ENCODE peak calls at places on chromosomes 4 and X, in eight cellular contexts. P, T, Z, B, E, R, M and O are unnamed samples.

GRCh38 chr4:99833766-99834165 is 17.1 kb downstream of the DAPP1 start:
- DNase-seq in P (no peak), T (no peak), Z (no peak), B (no peak), E (no peak), R (no peak), M (no peak), O (no peak)

GRCh38 chrX:12988797-12989196 is 13.9 kb downstream of the TMSB4X start:
- DNase-seq in P (no peak), T (no peak), Z (peak), B (no peak), E (peak), R (peak), M (no peak), O (no peak)

GRCh38 chrX:17374619-17375360 is at the start of gene NHS:
- DNase-seq in P (no peak), T (peak), Z (peak), B (peak), E (peak), R (peak), M (peak), O (no peak)

GRCh38 chrX:41382699-41383645 is 49.0 kb downstream of the DDX3X start:
- DNase-seq in P (no peak), T (peak), Z (no peak), B (no peak), E (peak), R (no peak), M (no peak), O (no peak)

GRCh38 chr4:76738081-76738931 is 159.6 kb downstream of the SOWAHB start:
- DNase-seq in P (no peak), T (no peak), Z (no peak), B (no peak), E (peak), R (no peak), M (no peak), O (peak)

GRCh38 chrX:132957211-132958085 is 981 bp downstream of the HS6ST2 start:
- DNase-seq in P (no peak), T (peak), Z (no peak), B (peak), E (no peak), R (no peak), M (peak), O (no peak)

GRCh38 chrX:154370300-154370881 is 4.0 kb downstream of the FLNA start:
- DNase-seq in P (no peak), T (no peak), Z (no peak), B (peak), E (no peak), R (no peak), M (no peak), O (no peak)

GRCh38 chr4:131370846-131371245 is 1778.2 kb upstream of the PCDH10 start:
- DNase-seq in P (no peak), T (no peak), Z (no peak), B (no peak), E (no peak), R (no peak), M (no peak), O (no peak)

GRCh38 chr4:156686120-156686519 is 285.5 kb downstream of the PDGFC start:
- DNase-seq in P (no peak), T (no peak), Z (no peak), B (no peak), E (peak), R (peak), M (no peak), O (no peak)

GRCh38 chr4:185657191-185657590 is 121.9 kb upstream of the PDLIM3 start:
- DNase-seq in P (no peak), T (no peak), Z (no peak), B (no peak), E (no peak), R (no peak), M (no peak), O (no peak)

GRCh38 chrX:41314204-41314603 is 19.8 kb upstream of the DDX3X start:
- DNase-seq in P (peak), T (no peak), Z (no peak), B (no peak), E (no peak), R (no peak), M (no peak), O (no peak)

GRCh38 chrX:80876877-80877276 is 67.2 kb upstream of the BRWD3 start:
- DNase-seq in P (peak), T (no peak), Z (no peak), B (no peak), E (peak), R (no peak), M (no peak), O (peak)

GRCh38 chr4:11741190-11741652 is 312.5 kb upstream of the HS3ST1 start:
- DNase-seq in P (no peak), T (no peak), Z (no peak), B (no peak), E (no peak), R (no peak), M (no peak), O (no peak)

GRCh38 chr4:101948951-101949350 is 158.4 kb downstream of the BANK1 start:
- DNase-seq in P (no peak), T (no peak), Z (no peak), B (no peak), E (no peak), R (no peak), M (no peak), O (no peak)

GRCh38 chr4:37453004-37453360 is 208.4 kb downstream of the NWD2 start:
- DNase-seq in P (peak), T (peak), Z (peak), B (no peak), E (peak), R (peak), M (peak), O (peak)

GRCh38 chr4:72997409-72997808 is 72.1 kb downstream of the COX18 start:
- DNase-seq in P (no peak), T (no peak), Z (peak), B (no peak), E (peak), R (peak), M (no peak), O (no peak)

GRCh38 chr4:37615059-37615719 is 71.0 kb downstream of the RELL1 start:
- DNase-seq in P (no peak), T (no peak), Z (no peak), B (no peak), E (no peak), R (no peak), M (no peak), O (no peak)

GRCh38 chrX:83336464-83336863 is 171.6 kb upstream of the POU3F4 start:
- DNase-seq in P (no peak), T (no peak), Z (no peak), B (no peak), E (no peak), R (no peak), M (no peak), O (no peak)

GRCh38 chr4:173334891-173335754 is 965 bp upstream of the HMGB2 start:
- DNase-seq in P (peak), T (peak), Z (peak), B (peak), E (peak), R (no peak), M (peak), O (peak)

GRCh38 chr4:27666943-27667342 is 806.3 kb downstream of the STIM2 start:
- DNase-seq in P (no peak), T (no peak), Z (no peak), B (no peak), E (no peak), R (no peak), M (no peak), O (no peak)

GRCh38 chr4:44738615-44739014 is 12.3 kb upstream of the GNPDA2 start:
- DNase-seq in P (peak), T (no peak), Z (no peak), B (no peak), E (no peak), R (no peak), M (no peak), O (peak)

GRCh38 chr4:85419103-85419502 is 55.8 kb upstream of the ARHGAP24 start:
- DNase-seq in P (no peak), T (no peak), Z (no peak), B (no peak), E (no peak), R (no peak), M (no peak), O (no peak)

GRCh38 chr4:171067422-171067821 is 745.8 kb upstream of the GALNTL6 start:
- DNase-seq in P (peak), T (no peak), Z (no peak), B (no peak), E (no peak), R (no peak), M (no peak), O (no peak)

GRCh38 chr4:101019313-101019712 is 328.0 kb downstream of the PPP3CA start:
- DNase-seq in P (no peak), T (no peak), Z (no peak), B (no peak), E (no peak), R (no peak), M (no peak), O (no peak)

GRCh38 chr4:13605330-13605729 is 22.2 kb downstream of the BOD1L1 start:
- DNase-seq in P (no peak), T (no peak), Z (no peak), B (no peak), E (no peak), R (no peak), M (no peak), O (no peak)

GRCh38 chr4:13920901-13921300 is 293.4 kb upstream of the BOD1L1 start:
- DNase-seq in P (no peak), T (peak), Z (no peak), B (no peak), E (peak), R (peak), M (no peak), O (no peak)

GRCh38 chr4:183349673-183350072 is 27.4 kb upstream of the CLDN24 start:
- DNase-seq in P (no peak), T (no peak), Z (no peak), B (no peak), E (peak), R (no peak), M (no peak), O (no peak)

GRCh38 chr4:121784975-121785374 is 16.1 kb upstream of the EXOSC9 start:
- DNase-seq in P (no peak), T (no peak), Z (no peak), B (no peak), E (peak), R (peak), M (no peak), O (no peak)

GRCh38 chr4:173277340-173277739 is 56.8 kb downstream of the HMGB2 start:
- DNase-seq in P (no peak), T (no peak), Z (no peak), B (no peak), E (no peak), R (no peak), M (no peak), O (no peak)

GRCh38 chrX:45747905-45748304 is 547.2 kb upstream of the DIPK2B start:
- DNase-seq in P (no peak), T (no peak), Z (no peak), B (no peak), E (no peak), R (peak), M (no peak), O (no peak)

GRCh38 chr4:6467600-6467999 is 4.8 kb downstream of the PPP2R2C start:
- DNase-seq in P (no peak), T (no peak), Z (no peak), B (no peak), E (no peak), R (no peak), M (peak), O (no peak)

GRCh38 chrX:123731258-123731986 is 1.4 kb downstream of the THOC2 start:
- DNase-seq in P (no peak), T (no peak), Z (peak), B (no peak), E (no peak), R (no peak), M (no peak), O (no peak)

DNA sequence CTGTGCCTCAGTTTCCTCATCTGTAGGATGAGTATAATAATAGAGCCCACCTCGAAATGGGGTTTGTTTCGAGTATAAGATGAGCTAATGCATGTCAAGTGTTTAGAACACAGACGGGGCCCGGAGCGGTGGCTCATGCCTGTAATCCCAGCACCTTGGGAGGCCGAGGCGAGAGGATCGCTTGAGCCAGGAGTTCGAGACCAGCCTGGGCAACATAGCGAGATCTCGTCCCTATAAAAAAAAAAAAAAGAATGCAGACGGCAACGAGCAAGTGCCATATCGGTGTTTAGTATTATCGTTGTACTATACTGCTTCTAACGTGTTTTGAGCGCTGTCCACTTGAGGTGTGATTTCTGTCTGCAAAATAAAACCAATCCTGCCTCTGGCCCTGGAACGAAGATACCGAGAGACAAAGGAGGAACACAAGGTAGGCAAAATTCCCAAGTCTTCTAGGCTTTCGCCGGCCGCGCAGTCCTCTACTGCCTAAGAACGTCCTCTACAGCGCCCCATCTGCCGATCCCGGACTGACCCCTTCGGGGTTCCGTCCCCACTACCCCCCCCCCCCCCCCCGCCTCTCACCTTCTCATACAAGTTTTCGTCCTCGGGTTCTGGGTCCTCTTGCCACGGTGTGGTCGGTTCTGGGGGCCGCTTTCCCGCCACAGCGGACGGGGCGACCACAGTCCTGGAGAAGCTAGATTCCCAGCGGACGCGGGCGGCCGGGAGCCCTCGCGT is 442 bp downstream of the NDUFB11 start:
- DNase-seq in P (peak), T (peak), Z (no peak), B (peak), E (peak), R (no peak), M (no peak), O (peak)
- TF ChIP-seq CTCF in P (no peak), T (no peak), Z (no peak), B (no peak), E (no peak), R (no peak), M (no peak), O (no peak)

DNA sequence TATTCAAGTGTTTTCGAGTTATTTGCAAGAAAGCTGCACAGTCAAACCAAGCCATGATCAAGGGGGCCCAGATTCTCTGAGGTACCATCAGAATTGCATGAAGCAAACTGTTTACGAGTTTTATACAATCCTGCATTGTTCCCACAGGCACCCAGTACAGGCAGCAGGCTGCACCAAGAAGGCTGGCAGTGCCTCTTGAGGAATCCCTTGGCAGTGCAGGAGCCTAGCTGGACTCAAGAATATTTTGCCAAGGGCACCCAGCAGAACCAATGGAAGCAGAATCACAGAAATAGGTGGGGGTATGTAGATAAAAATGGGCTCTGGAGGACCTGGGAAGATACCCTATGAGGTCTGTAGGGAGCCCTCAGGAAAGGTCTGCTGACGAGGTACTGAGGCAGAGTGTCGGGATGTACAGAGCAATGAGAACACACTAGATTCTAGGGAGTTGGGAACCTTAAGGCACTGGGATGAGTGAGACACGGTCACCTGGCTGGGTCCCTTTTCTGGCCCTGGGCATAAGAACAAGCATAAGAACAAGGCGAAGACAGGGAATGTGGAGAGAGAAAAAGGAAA is 2.5 kb upstream of the PLP1 start:
- DNase-seq in P (peak), T (no peak), Z (no peak), B (no peak), E (peak), R (no peak), M (no peak), O (no peak)
- TF ChIP-seq CTCF in P (peak), T (peak), Z (no peak), B (peak), E (peak), R (peak), M (no peak), O (no peak)

DNA sequence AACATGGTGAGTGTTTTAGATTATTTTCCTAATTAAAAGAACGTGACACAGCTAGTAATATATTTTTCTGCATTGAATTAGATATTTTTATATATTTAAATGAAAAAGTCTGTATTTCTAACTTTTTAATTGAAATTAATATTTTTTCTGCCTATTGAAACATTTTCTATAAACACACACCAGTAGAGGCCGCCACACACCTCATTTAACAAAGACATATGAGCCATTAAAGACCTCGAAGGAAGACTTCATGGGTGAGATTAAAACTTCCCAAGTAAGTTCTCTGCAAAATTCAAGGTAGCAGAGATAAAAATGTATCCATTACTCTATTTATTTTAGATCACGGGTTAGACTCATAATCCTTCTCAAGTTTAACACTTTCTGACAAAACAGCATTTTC is 8.3 kb downstream of the SLITRK2 start:
- DNase-seq in P (peak), T (no peak), Z (no peak), B (no peak), E (no peak), R (no peak), M (no peak), O (no peak)
- TF ChIP-seq CTCF in P (peak), T (peak), Z (no peak), B (no peak), E (peak), R (no peak), M (peak), O (no peak)

DNA sequence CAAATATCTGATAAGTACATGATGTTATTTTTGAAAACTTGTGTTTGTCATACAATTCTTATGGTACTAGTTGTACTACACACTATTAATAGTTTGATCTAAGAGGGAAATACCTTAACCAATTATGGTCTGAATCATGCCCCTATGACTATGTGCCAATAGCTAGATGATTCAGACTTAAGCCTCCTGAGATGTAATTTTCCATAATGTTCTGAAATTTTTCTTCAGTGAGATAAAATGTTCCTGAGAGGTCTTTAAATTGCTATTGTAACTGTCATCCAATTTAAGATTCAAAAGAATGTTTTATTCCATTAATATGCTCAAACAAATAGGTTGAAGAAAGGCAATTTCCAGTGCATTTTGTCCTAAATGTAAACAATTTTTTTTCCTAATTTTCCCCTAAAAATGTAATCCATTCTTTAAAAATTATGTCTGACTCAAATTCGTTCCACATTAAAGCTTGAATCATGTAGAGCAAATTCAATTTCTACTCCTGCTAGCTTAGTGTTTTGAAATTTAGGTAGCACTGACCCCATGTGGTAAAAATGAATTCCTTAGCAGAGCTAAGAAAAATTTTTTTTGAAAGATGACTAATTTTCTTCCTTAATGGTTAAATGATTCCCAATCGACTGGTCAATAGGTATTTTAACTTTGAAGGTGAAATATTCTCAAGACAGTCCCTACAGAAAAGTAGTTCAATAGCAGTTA is 49.1 kb downstream of the APOOL start:
- DNase-seq in P (no peak), T (no peak), Z (no peak), B (no peak), E (peak), R (no peak), M (no peak), O (no peak)
- TF ChIP-seq CTCF in P (peak), T (peak), Z (no peak), B (peak), E (peak), R (peak), M (peak), O (no peak)

DNA sequence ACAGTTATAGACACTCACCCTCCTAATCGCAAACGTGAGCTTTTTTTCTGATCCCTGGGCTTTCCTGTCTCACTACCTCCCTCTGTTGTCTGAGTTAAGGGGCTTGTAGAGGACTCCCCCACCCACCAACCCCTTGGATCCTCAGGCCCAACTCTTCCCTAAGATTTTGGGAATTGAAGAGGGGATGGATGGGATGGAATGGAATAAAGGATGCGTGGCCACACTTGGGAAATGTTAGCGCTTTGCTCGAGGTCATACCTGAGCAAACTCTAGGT is 1.5 kb downstream of the CNKSR2 start:
- DNase-seq in P (no peak), T (no peak), Z (no peak), B (no peak), E (no peak), R (no peak), M (no peak), O (peak)
- TF ChIP-seq CTCF in P (no peak), T (no peak), Z (no peak), B (no peak), E (no peak), R (no peak), M (peak), O (no peak)

GRCh38 chr4:140427919-140428471 is 547 bp upstream of the CLGN start:
- DNase-seq in P (no peak), T (no peak), Z (no peak), B (no peak), E (peak), R (no peak), M (no peak), O (no peak)

GRCh38 chr4:140423106-140423505 is 4.3 kb downstream of the CLGN start:
- DNase-seq in P (no peak), T (no peak), Z (no peak), B (no peak), E (peak), R (no peak), M (no peak), O (no peak)

GRCh38 chr4:140427104-140427918 is at the start of gene CLGN:
- DNase-seq in P (peak), T (peak), Z (peak), B (peak), E (peak), R (no peak), M (peak), O (peak)

DNA sequence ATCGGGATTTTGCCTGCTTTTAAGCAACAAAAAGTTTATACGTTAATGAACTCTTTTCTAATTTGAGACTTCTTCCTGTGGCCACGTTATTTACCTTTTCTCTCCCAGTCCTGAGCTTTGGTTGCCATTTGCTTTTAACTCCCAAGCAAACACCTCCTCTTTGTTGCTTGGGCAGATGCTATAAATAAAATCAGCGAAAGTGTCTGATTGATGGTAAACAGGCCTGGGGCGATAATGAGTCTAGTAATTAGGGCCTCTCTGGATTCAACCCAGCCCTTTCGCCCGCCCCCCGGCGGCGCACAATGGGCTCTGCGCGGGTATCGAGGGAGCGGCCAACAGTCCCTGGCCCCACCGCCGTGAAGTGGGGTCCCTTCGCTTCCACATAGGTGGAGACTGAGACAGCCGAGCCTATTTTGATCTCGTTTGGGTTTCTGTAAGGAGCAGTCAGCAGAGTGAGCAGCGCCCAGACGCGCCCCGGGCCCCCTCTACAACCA is 791 bp downstream of the CLGN start:
- DNase-seq in P (peak), T (no peak), Z (no peak), B (peak), E (no peak), R (no peak), M (peak), O (no peak)
- TF ChIP-seq CTCF in P (peak), T (no peak), Z (no peak), B (peak), E (no peak), R (no peak), M (peak), O (no peak)